ENCODE peak calls at places on chromosomes 7 and 10, in five cellular contexts. F is heart left ventricle; E is activated naive CD8-positive, alpha-beta T cell treated with anti-CD3 and anti-CD28 coated beads, Interleukin-2, amount 10 ng/mL, durations not matched to agents 7 days and 5 days; N is fibroblast of pulmonary artery; A is effector memory CD8-positive, alpha-beta T cell. D is an unnamed sample.

GRCh38 chr10:101297901-101298451 is 56.0 kb upstream of the BTRC start:
- DNase-seq in N (peak; percentile 64), E (peak; percentile 80), F (peak; percentile 26), A (peak; percentile 69), D (peak; percentile 97)

GRCh38 chr10:69568472-69569143 is 4.6 kb downstream of the NEUROG3 start:
- DNase-seq in F (no peak), N (no peak), E (no peak), A (no peak), D (peak; percentile 84)

GRCh38 chr10:21399392-21400015 is 126.0 kb downstream of the SKIDA1 start:
- DNase-seq in A (no peak), E (no peak), F (no peak), N (peak; percentile 95), D (no peak)

GRCh38 chr7:93949468-93949867 is 27.9 kb downstream of the GNG11 start:
- DNase-seq in N (peak; percentile 86), A (no peak), E (no peak), F (no peak), D (no peak)

GRCh38 chr10:50362547-50363125 is 111.3 kb upstream of the ASAH2 start:
- DNase-seq in F (no peak), N (no peak), A (no peak), E (no peak), D (no peak)

GRCh38 chr10:63466168-63466935 is 575 bp upstream of the JMJD1C start:
- DNase-seq in E (no peak), F (peak; percentile 53), A (peak; percentile 17), N (peak; percentile 62), D (no peak)

GRCh38 chr10:1209355-1209979 is 153.3 kb downstream of the WDR37 start:
- DNase-seq in N (no peak), F (no peak), E (no peak), A (no peak), D (no peak)

GRCh38 chr10:102280397-102281015 is 35.2 kb downstream of the GBF1 start:
- DNase-seq in N (peak; percentile 70), F (peak; percentile 61), E (no peak), A (no peak), D (no peak)

GRCh38 chr7:123485187-123485586 is 49.2 kb downstream of the IQUB start:
- DNase-seq in F (no peak), A (no peak), N (peak; percentile 6), E (no peak), D (no peak)

GRCh38 chr10:43905502-43906236 is 257.0 kb upstream of the ZNF32 start:
- DNase-seq in E (no peak), A (no peak), F (peak; percentile 75), N (peak; percentile 52), D (no peak)

GRCh38 chr7:132148876-132149275 is 427.4 kb downstream of the PLXNA4 start:
- DNase-seq in A (no peak), N (no peak), F (no peak), E (no peak), D (no peak)

GRCh38 chr7:27133409-27134157 is 3.0 kb upstream of the HOXA4 start:
- DNase-seq in N (no peak), F (no peak), A (no peak), E (no peak), D (no peak)

GRCh38 chr10:21525367-21526183 is at the start of gene SKIDA1:
- DNase-seq in N (peak; percentile 92), E (peak; percentile 79), F (peak; percentile 89), A (peak; percentile 43), D (peak; percentile 96)

GRCh38 chr7:4244635-4245034 is 437.5 kb upstream of the FOXK1 start:
- DNase-seq in F (no peak), E (no peak), A (no peak), N (no peak), D (no peak)

GRCh38 chr10:112059220-112059619 is 124.3 kb downstream of the GPAM start:
- DNase-seq in E (no peak), A (no peak), F (no peak), N (no peak), D (no peak)

GRCh38 chr10:44069573-44069972 is 315.3 kb downstream of the CXCL12 start:
- DNase-seq in E (no peak), N (peak; percentile 94), A (no peak), F (no peak), D (no peak)

GRCh38 chr7:31101544-31101943 is 49.4 kb downstream of the ADCYAP1R1 start:
- DNase-seq in F (no peak), E (no peak), N (no peak), A (no peak), D (peak; percentile 38)

GRCh38 chr7:150384406-150385239 is 5.5 kb downstream of the ZNF775 start:
- DNase-seq in N (no peak), A (no peak), F (no peak), E (no peak), D (peak; percentile 50)

GRCh38 chr7:33757563-33758165 is 147.7 kb upstream of the BMPER start:
- DNase-seq in A (no peak), N (peak; percentile 78), F (no peak), E (no peak), D (no peak)

GRCh38 chr7:104982773-104983619 is 31.0 kb upstream of the KMT2E start:
- DNase-seq in E (no peak), F (no peak), A (no peak), N (no peak), D (no peak)

GRCh38 chr10:113103131-113103830 is 153.2 kb downstream of the TCF7L2 start:
- DNase-seq in F (no peak), A (no peak), E (no peak), N (no peak), D (peak; percentile 22)

GRCh38 chr10:110918633-110919348 is at the start of gene BBIP1:
- DNase-seq in F (no peak), E (peak; percentile 90), N (peak; percentile 100), A (peak; percentile 79), D (no peak)

GRCh38 chr7:122384528-122384927 is 80.0 kb upstream of the FEZF1 start:
- DNase-seq in F (no peak), A (no peak), N (no peak), E (no peak), D (no peak)

GRCh38 chr10:98041352-98042043 is 11.1 kb upstream of the CRTAC1 start:
- DNase-seq in A (peak; percentile 25), N (peak; percentile 66), F (peak; percentile 43), E (peak; percentile 39), D (peak; percentile 94)

GRCh38 chr10:137031-137430 is 1.8 kb downstream of the ZMYND11 start:
- DNase-seq in A (peak; percentile 27), F (no peak), N (peak; percentile 23), E (peak; percentile 41), D (peak; percentile 82)

GRCh38 chr10:104311184-104311720 is 27.0 kb downstream of the ITPRIP start:
- DNase-seq in N (no peak), E (no peak), F (no peak), A (no peak), D (no peak)

GRCh38 chr7:109284943-109285342 is 715.3 kb downstream of the DNAJB9 start:
- DNase-seq in F (no peak), E (no peak), A (no peak), N (peak; percentile 8), D (no peak)

GRCh38 chr10:27369832-27370231 is 129.2 kb upstream of the ACBD5 start:
- DNase-seq in A (no peak), N (peak; percentile 15), E (no peak), F (no peak), D (no peak)

GRCh38 chr10:124339951-124340760 is 78.6 kb downstream of the OAT start:
- DNase-seq in E (no peak), N (peak; percentile 84), F (no peak), A (no peak), D (peak; percentile 26)

GRCh38 chr10:61951144-61951483 is 49.6 kb downstream of the ARID5B start:
- DNase-seq in A (no peak), E (no peak), F (no peak), N (no peak), D (no peak)

GRCh38 chr10:387949-388660 is 252.8 kb downstream of the ZMYND11 start:
- DNase-seq in N (no peak), E (no peak), A (no peak), F (no peak), D (no peak)